ENCODE peak calls at places on chromosome 13, in eight cellular contexts. X is CD8-positive, alpha-beta T cell; S is heart left ventricle; B is breast epithelium; W is adrenal gland; M is fibroblast of lung; E is thoracic aorta; C is upper lobe of left lung. F is an unnamed sample. For H3K36me3 and H3K4me1, the result is how much of the 10 kb centered on the place peaks cover.

GRCh38 chr13:82118589-82118988 is 1763.7 kb downstream of the SLITRK1 start:
- DNase-seq in X (no peak), S (no peak), B (no peak), W (no peak), M (no peak), E (no peak), C (no peak), F (no peak)

GRCh38 chr13:106047859-106048258 is 487.6 kb downstream of the EFNB2 start:
- DNase-seq in X (no peak), S (no peak), B (no peak), W (no peak), M (no peak), E (no peak), C (no peak), F (no peak)

GRCh38 chr13:24693862-24694471 is 13.8 kb downstream of the ATP12A start:
- DNase-seq in X (no peak), S (peak), B (no peak), W (peak), M (peak), E (no peak), C (no peak), F (peak)

GRCh38 chr13:107373551-107373950 is 805.6 kb upstream of the ARGLU1 start:
- DNase-seq in X (no peak), S (no peak), B (no peak), W (no peak), M (peak), E (no peak), C (no peak), F (no peak)

GRCh38 chr13:41231786-41232185 is 31.6 kb downstream of the MTRF1 start:
- DNase-seq in X (no peak), S (peak), B (no peak), W (peak), M (peak), E (no peak), C (no peak), F (no peak)

GRCh38 chr13:107367258-107367657 is 799.3 kb upstream of the ARGLU1 start:
- DNase-seq in X (no peak), S (no peak), B (no peak), W (no peak), M (no peak), E (no peak), C (peak), F (no peak)

GRCh38 chr13:47109028-47109427 is 212.2 kb upstream of the HTR2A start:
- DNase-seq in X (no peak), S (no peak), B (no peak), W (no peak), M (no peak), E (no peak), C (no peak), F (no peak)

GRCh38 chr13:83325454-83325853 is 556.8 kb downstream of the SLITRK1 start:
- DNase-seq in X (no peak), S (no peak), B (no peak), W (no peak), M (peak), E (no peak), C (no peak), F (no peak)

GRCh38 chr13:87792878-87793277 is 121.7 kb downstream of the SLITRK5 start:
- DNase-seq in X (no peak), S (no peak), B (no peak), W (no peak), M (no peak), E (no peak), C (peak), F (peak)

GRCh38 chr13:87259479-87260083 is 411.6 kb upstream of the SLITRK5 start:
- DNase-seq in X (no peak), S (no peak), B (no peak), W (no peak), M (peak), E (no peak), C (no peak), F (peak)

GRCh38 chr13:71751074-71751473 is 115.9 kb downstream of the DACH1 start:
- DNase-seq in X (no peak), S (no peak), B (no peak), W (no peak), M (peak), E (no peak), C (no peak), F (no peak)

GRCh38 chr13:39144941-39145533 is 106.8 kb downstream of the NHLRC3 start:
- DNase-seq in X (no peak), S (peak), B (peak), W (peak), M (peak), E (no peak), C (no peak), F (peak)

GRCh38 chr13:49625392-49626137 is 2.7 kb upstream of the ARL11 start:
- DNase-seq in X (no peak), S (peak), B (no peak), W (peak), M (peak), E (no peak), C (peak), F (no peak)

GRCh38 chr13:60397693-60398437 is 845 bp downstream of the TDRD3 start:
- DNase-seq in X (peak), S (peak), B (peak), W (peak), M (peak), E (no peak), C (peak), F (peak)

GRCh38 chr13:66503890-66504289 is 726.2 kb downstream of the PCDH9 start:
- DNase-seq in X (no peak), S (no peak), B (no peak), W (no peak), M (no peak), E (no peak), C (no peak), F (no peak)

GRCh38 chr13:33678084-33678483 is 139.9 kb upstream of the RFC3 start:
- DNase-seq in X (no peak), S (no peak), B (no peak), W (no peak), M (no peak), E (no peak), C (no peak), F (no peak)

DNA sequence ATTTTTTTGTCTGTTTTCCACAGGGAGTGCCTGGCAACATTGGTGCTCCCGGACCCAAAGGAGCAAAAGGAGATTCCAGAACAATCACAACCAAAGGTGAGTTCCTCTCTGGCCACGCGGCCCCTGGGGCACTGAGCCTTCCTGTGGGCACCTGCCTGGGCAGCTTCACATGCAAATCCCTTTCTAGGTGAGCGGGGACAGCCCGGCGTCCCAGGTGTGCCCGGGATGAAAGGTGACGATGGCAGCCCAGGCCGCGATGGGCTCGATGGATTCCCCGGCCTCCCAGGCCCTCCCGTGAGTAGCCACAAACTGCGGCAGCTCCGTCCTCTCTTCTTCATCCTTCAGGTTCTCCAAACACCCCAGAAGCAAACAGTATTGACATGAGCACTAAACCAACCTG is 99.4 kb downstream of the RAB20 start:
- DNase-seq in X (no peak), S (no peak), B (no peak), W (no peak), M (no peak), E (no peak), C (no peak), F (no peak)
- H3K36me3 ChIP-seq in X (under half), S (half or more), B (under half), W (under half), M (under half), E (half or more), C (half or more), F (under half)

GRCh38 chr13:99087130-99087953 is 109.5 kb upstream of the DOCK9 start:
- DNase-seq in X (peak), S (peak), B (peak), W (peak), M (peak), E (peak), C (peak), F (peak)
- TF ChIP-seq CTCF in X (peak), S (peak), B (peak), W (peak), M (peak), E (peak), C (peak), F (no peak)

GRCh38 chr13:27171244-27171829 is at the start of gene USP12:
- DNase-seq in X (no peak), S (peak), B (peak), W (no peak), M (peak), E (peak), C (no peak), F (peak)

GRCh38 chr13:27168870-27169525 is 2.6 kb downstream of the USP12 start:
- DNase-seq in X (no peak), S (no peak), B (no peak), W (no peak), M (no peak), E (no peak), C (no peak), F (no peak)

GRCh38 chr13:27171830-27172494 is 351 bp upstream of the USP12 start:
- DNase-seq in X (peak), S (peak), B (peak), W (peak), M (peak), E (peak), C (peak), F (peak)

GRCh38 chr13:27170521-27171243 is 929 bp downstream of the USP12 start:
- DNase-seq in X (no peak), S (peak), B (no peak), W (peak), M (no peak), E (no peak), C (peak), F (peak)

DNA sequence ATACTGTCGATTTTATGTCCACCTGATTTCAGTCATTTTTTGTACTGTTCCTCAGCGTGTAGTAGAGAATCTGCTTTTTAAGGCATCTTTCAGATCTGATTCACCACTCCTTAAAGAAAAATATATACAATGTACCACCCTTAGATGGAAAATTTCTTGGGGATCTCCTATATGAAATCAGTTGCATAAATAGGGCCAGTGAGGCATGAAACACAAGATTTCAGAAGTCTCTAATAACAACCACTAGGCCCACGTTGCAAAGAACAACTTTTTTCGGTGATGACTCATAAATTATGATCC is 1.4 kb downstream of the USP12 start:
- DNase-seq in X (no peak), S (no peak), B (no peak), W (no peak), M (peak), E (no peak), C (no peak), F (peak)
- H3K4me1 ChIP-seq in X (under half), S (half or more), B (under half), W (under half), M (under half), E (under half), C (under half), F (under half)

GRCh38 chr13:44726777-44727176 is 150.6 kb upstream of the TSC22D1 start:
- DNase-seq in X (no peak), S (no peak), B (no peak), W (no peak), M (no peak), E (no peak), C (no peak), F (no peak)

GRCh38 chr13:44732503-44733098 is 156.5 kb upstream of the TSC22D1 start:
- DNase-seq in X (no peak), S (no peak), B (no peak), W (no peak), M (no peak), E (no peak), C (no peak), F (no peak)

GRCh38 chr13:44726214-44726613 is 150.1 kb upstream of the TSC22D1 start:
- DNase-seq in X (no peak), S (no peak), B (no peak), W (no peak), M (peak), E (no peak), C (no peak), F (no peak)

GRCh38 chr13:44734204-44734707 is 158.1 kb upstream of the TSC22D1 start:
- DNase-seq in X (no peak), S (peak), B (peak), W (no peak), M (peak), E (no peak), C (peak), F (no peak)

GRCh38 chr13:44730099-44730498 is 154.0 kb upstream of the TSC22D1 start:
- DNase-seq in X (no peak), S (no peak), B (no peak), W (no peak), M (no peak), E (no peak), C (no peak), F (no peak)
- H3K36me3 ChIP-seq in X (under half), S (under half), B (under half), W (under half), M (under half), E (under half), C (under half), F (under half)

GRCh38 chr13:112575295-112575622 is 12.7 kb downstream of the TUBGCP3 start:
- DNase-seq in X (no peak), S (no peak), B (no peak), W (no peak), M (no peak), E (no peak), C (no peak), F (no peak)

GRCh38 chr13:112574476-112575294 is 13.3 kb downstream of the TUBGCP3 start:
- DNase-seq in X (no peak), S (no peak), B (no peak), W (no peak), M (peak), E (no peak), C (no peak), F (no peak)

GRCh38 chr13:112576191-112576590 is 11.8 kb downstream of the TUBGCP3 start:
- DNase-seq in X (no peak), S (no peak), B (no peak), W (no peak), M (no peak), E (no peak), C (no peak), F (no peak)

GRCh38 chr13:112576768-112577167 is 11.2 kb downstream of the TUBGCP3 start:
- DNase-seq in X (no peak), S (no peak), B (no peak), W (no peak), M (no peak), E (no peak), C (no peak), F (no peak)

DNA sequence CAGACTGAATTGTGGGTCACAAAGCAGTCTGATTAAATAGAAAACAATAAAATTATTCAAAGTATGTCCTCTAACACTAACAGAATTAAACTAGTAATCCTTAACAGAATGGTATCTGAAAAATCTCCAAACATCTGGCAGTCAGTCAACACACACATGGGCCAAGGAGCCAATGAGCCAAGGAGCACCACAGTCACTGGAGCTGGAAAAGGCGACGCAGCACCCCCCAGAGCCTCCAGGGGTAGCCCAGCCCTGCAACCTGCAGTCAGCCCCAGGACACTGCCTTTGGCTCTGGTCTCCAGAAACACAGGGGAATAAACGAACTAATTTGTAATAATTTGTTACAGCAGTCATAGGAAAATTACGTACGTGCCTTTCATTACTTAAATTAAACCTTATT is 12.3 kb downstream of the TUBGCP3 start:
- DNase-seq in X (no peak), S (no peak), B (no peak), W (no peak), M (peak), E (no peak), C (no peak), F (no peak)
- TF ChIP-seq CTCF in X (no peak), S (no peak), B (no peak), W (no peak), M (no peak), E (no peak), C (no peak), F (no peak)

GRCh38 chr13:97478247-97478646 is 44.3 kb downstream of the RAP2A start:
- DNase-seq in X (no peak), S (no peak), B (no peak), W (no peak), M (no peak), E (no peak), C (no peak), F (no peak)

GRCh38 chr13:97474581-97474980 is 40.6 kb downstream of the RAP2A start:
- DNase-seq in X (no peak), S (no peak), B (no peak), W (no peak), M (peak), E (no peak), C (no peak), F (no peak)

GRCh38 chr13:97477824-97478223 is 43.9 kb downstream of the RAP2A start:
- DNase-seq in X (no peak), S (no peak), B (no peak), W (no peak), M (no peak), E (no peak), C (no peak), F (no peak)
- H3K4me1 ChIP-seq in X (under half), S (under half), B (under half), W (under half), M (under half), E (under half), C (under half), F (under half)

GRCh38 chr13:113171250-113172125 is 13.0 kb downstream of the PROZ start:
- DNase-seq in X (no peak), S (no peak), B (no peak), W (no peak), M (no peak), E (no peak), C (peak), F (no peak)
- H3K36me3 ChIP-seq in X (under half), S (under half), B (under half), W (under half), M (under half), E (under half), C (under half), F (under half)

DNA sequence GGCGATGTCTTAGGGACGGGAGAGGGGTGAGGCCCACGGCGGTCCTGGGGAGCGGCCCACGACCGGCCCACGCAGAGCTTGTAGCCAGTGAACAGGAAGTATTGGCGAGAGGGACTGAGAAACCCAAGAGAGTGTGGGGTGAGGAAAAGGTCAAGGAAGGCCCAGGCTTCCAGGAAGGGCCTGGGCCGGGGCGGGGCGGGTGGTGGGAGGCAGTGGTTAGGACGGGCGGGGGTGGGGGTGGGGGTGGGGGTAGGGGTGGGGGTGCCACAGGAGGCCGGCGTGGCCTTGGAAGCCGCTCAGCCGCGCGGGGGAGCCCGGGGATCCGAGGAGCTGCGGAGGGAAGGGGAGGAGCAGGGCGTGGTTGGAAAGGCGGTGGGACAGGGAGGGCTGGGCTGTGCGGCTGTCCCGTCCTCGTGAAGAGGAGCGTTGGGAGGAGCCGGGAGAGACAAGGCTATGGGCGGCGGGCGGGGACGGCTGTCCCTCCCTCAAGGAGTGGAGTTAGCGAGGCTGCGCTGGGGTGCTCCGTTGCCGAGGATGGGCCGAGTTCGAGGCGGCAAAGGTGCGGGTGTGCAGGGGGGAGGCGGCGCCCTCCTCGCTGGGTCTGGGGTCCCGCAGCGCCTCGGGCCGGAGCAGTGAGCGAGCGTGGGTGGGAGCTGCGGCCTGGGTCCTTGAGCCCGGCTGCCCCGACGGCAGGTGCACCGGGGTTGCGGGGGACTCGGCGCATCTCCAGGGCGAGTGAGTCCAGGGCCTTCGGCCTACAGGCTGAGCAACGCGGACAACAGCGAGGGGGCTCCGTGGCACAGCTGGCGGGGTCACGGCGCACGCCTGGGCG is 254.4 kb upstream of the SGCG start:
- DNase-seq in X (no peak), S (peak), B (peak), W (peak), M (peak), E (no peak), C (peak), F (no peak)
- TF ChIP-seq CTCF in X (no peak), S (no peak), B (no peak), W (no peak), M (no peak), E (no peak), C (no peak), F (no peak)

F was measured in OCI-LY7.